ENCODE peak calls at places on chromosomes 16 and 17, in ten cellular contexts. A, J, M, V, S, R, U, C, W and K are unnamed samples.

GRCh38 chr16:57616241-57616640 is 12.2 kb upstream of the ADGRG1 start:
- DNase-seq in A (no peak), J (no peak), M (no peak), V (no peak), S (no peak), R (no peak), U (no peak), C (no peak), W (no peak), K (peak)

GRCh38 chr17:81552244-81553017 is at the start of gene FAAP100:
- DNase-seq in A (peak), J (peak), M (peak), V (peak), S (peak), R (peak), U (peak), C (peak), W (peak), K (no peak)

GRCh38 chr16:79599837-79600635 is 501 bp downstream of the MAF start:
- DNase-seq in A (peak), J (no peak), M (peak), V (no peak), S (no peak), R (peak), U (no peak), C (no peak), W (peak), K (no peak)

GRCh38 chr17:28901866-28902818 is 737 bp downstream of the DHRS13 start:
- DNase-seq in A (peak), J (no peak), M (no peak), V (no peak), S (no peak), R (peak), U (peak), C (no peak), W (peak), K (no peak)

GRCh38 chr17:30958187-30958586 is 12.7 kb upstream of the RNF135 start:
- DNase-seq in A (no peak), J (no peak), M (no peak), V (no peak), S (no peak), R (no peak), U (no peak), C (no peak), W (peak), K (no peak)

GRCh38 chr17:82900741-82901140 is 60.9 kb upstream of the ZNF750 start:
- DNase-seq in A (no peak), J (no peak), M (no peak), V (no peak), S (no peak), R (no peak), U (no peak), C (no peak), W (no peak), K (no peak)

GRCh38 chr16:87221633-87222032 is 95.6 kb downstream of the C16orf95 start:
- DNase-seq in A (no peak), J (no peak), M (no peak), V (no peak), S (no peak), R (no peak), U (no peak), C (no peak), W (no peak), K (no peak)

GRCh38 chr17:75473246-75473645 is 16.8 kb downstream of the TMEM94 start:
- DNase-seq in A (no peak), J (no peak), M (peak), V (no peak), S (no peak), R (no peak), U (no peak), C (no peak), W (no peak), K (no peak)

GRCh38 chr17:77867308-77867781 is 91.2 kb upstream of the TNRC6C start:
- DNase-seq in A (no peak), J (no peak), M (no peak), V (no peak), S (no peak), R (no peak), U (no peak), C (no peak), W (no peak), K (no peak)

GRCh38 chr16:83344014-83344413 is 463.8 kb upstream of the HSBP1 start:
- DNase-seq in A (no peak), J (no peak), M (no peak), V (no peak), S (no peak), R (no peak), U (peak), C (no peak), W (no peak), K (no peak)